ENCODE peak calls at places on chromosomes 4 and X, in four cellular contexts. One of them, this sample, is unnamed. For H3K9me3, the result is how much of the 10 kb centered on the place peaks cover.

GRCh38 chrX:24340501-24340900 is 19.9 kb upstream of the SUPT20HL1 start:
- DNase-seq in hepatocyte: no peak
- DNase-seq in MM.1S: no peak
- DNase-seq in GM23248: no peak
- DNase-seq in this sample: no peak

GRCh38 chr4:25253072-25253447 is 19.2 kb downstream of the PI4K2B start:
- DNase-seq in hepatocyte: no peak
- DNase-seq in MM.1S: no peak
- DNase-seq in GM23248: no peak
- DNase-seq in this sample: peak

GRCh38 chr4:6574747-6575502 is at the start of gene MAN2B2:
- DNase-seq in hepatocyte: peak
- DNase-seq in GM23248: peak
- DNase-seq in MM.1S: peak
- DNase-seq in this sample: peak

GRCh38 chr4:146329042-146329716 is 114.8 kb downstream of the REELD1 start:
- DNase-seq in MM.1S: no peak
- DNase-seq in GM23248: peak
- DNase-seq in hepatocyte: no peak
- DNase-seq in this sample: peak

GRCh38 chrX:42096262-42096939 is 173.0 kb upstream of the CASK start:
- DNase-seq in GM23248: peak
- DNase-seq in MM.1S: no peak
- DNase-seq in hepatocyte: peak
- DNase-seq in this sample: peak

GRCh38 chr4:141347738-141348524 is 127.2 kb downstream of the ZNF330 start:
- DNase-seq in GM23248: peak
- DNase-seq in MM.1S: peak
- DNase-seq in hepatocyte: no peak
- DNase-seq in this sample: no peak

GRCh38 chrX:53239474-53239873 is 14.5 kb upstream of the KDM5C start:
- DNase-seq in hepatocyte: no peak
- DNase-seq in GM23248: no peak
- DNase-seq in MM.1S: peak
- DNase-seq in this sample: peak

GRCh38 chr4:4228356-4228668 is 1.6 kb upstream of the OTOP1 start:
- DNase-seq in MM.1S: no peak
- DNase-seq in GM23248: no peak
- DNase-seq in hepatocyte: no peak
- DNase-seq in this sample: no peak

GRCh38 chrX:68827848-68828562 is 816 bp upstream of the EFNB1 start:
- DNase-seq in MM.1S: peak
- DNase-seq in hepatocyte: peak
- DNase-seq in GM23248: peak
- DNase-seq in this sample: peak

GRCh38 chr4:158176108-158176507 is 3.3 kb upstream of the GASK1B start:
- DNase-seq in hepatocyte: no peak
- DNase-seq in MM.1S: no peak
- DNase-seq in GM23248: peak
- DNase-seq in this sample: peak
- TF ChIP-seq EZH2phosphoT487 in hepatocyte: no peak
- TF ChIP-seq EZH2phosphoT487 in MM.1S: no peak
- TF ChIP-seq EZH2phosphoT487 in GM23248: no peak
- TF ChIP-seq EZH2phosphoT487 in this sample: no peak

DNA sequence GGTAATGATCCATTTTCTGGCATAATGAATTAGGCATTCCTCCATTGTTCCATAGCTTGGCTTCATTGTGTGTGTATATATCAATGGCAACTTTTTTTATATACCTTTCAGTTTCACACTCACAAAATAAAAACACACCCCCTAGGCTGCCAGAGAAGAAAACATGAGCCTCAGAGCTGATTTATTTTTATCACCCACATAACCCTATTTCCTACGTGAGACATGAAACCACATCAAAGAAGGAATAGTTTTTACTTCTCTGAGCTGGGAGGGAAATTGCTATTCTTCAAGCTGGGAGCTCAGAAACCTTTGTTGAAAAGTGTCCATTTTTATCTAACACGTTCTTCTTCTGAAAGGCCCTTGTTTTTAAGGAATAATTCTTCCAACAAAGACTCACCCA is 126.7 kb upstream of the RAI2 start:
- DNase-seq in hepatocyte: no peak
- DNase-seq in MM.1S: peak
- DNase-seq in GM23248: no peak
- DNase-seq in this sample: no peak
- H3K9me3 ChIP-seq in hepatocyte: under half
- H3K9me3 ChIP-seq in MM.1S: under half
- H3K9me3 ChIP-seq in GM23248: under half
- H3K9me3 ChIP-seq in this sample: under half

GRCh38 chr4:126221717-126222116 is 907.0 kb downstream of the FAT4 start:
- DNase-seq in hepatocyte: no peak
- DNase-seq in GM23248: no peak
- DNase-seq in MM.1S: no peak
- DNase-seq in this sample: no peak
- TF ChIP-seq EZH2phosphoT487 in hepatocyte: no peak
- TF ChIP-seq EZH2phosphoT487 in GM23248: no peak
- TF ChIP-seq EZH2phosphoT487 in MM.1S: no peak
- TF ChIP-seq EZH2phosphoT487 in this sample: no peak

GRCh38 chr4:175986-176385 is 51.7 kb downstream of the ZNF718 start:
- DNase-seq in GM23248: no peak
- DNase-seq in hepatocyte: no peak
- DNase-seq in MM.1S: no peak
- DNase-seq in this sample: no peak

GRCh38 chr4:173666-174314 is 49.5 kb downstream of the ZNF718 start:
- DNase-seq in GM23248: no peak
- DNase-seq in hepatocyte: no peak
- DNase-seq in MM.1S: no peak
- DNase-seq in this sample: no peak

GRCh38 chr4:176995-177394 is 52.7 kb downstream of the ZNF718 start:
- DNase-seq in MM.1S: no peak
- DNase-seq in GM23248: no peak
- DNase-seq in hepatocyte: no peak
- DNase-seq in this sample: no peak
- H3K9me3 ChIP-seq in MM.1S: under half
- H3K9me3 ChIP-seq in GM23248: under half
- H3K9me3 ChIP-seq in hepatocyte: under half
- H3K9me3 ChIP-seq in this sample: under half

GRCh38 chrX:40176256-40176978 is 78.7 kb upstream of the BCOR start:
- DNase-seq in hepatocyte: peak
- DNase-seq in MM.1S: peak
- DNase-seq in GM23248: peak
- DNase-seq in this sample: peak

GRCh38 chrX:40173662-40174593 is 76.2 kb upstream of the BCOR start:
- DNase-seq in MM.1S: peak
- DNase-seq in GM23248: peak
- DNase-seq in hepatocyte: peak
- DNase-seq in this sample: peak

GRCh38 chrX:40175416-40176255 is 77.9 kb upstream of the BCOR start:
- DNase-seq in hepatocyte: peak
- DNase-seq in GM23248: peak
- DNase-seq in MM.1S: peak
- DNase-seq in this sample: peak

GRCh38 chrX:40172980-40173661 is 75.4 kb upstream of the BCOR start:
- DNase-seq in MM.1S: no peak
- DNase-seq in hepatocyte: no peak
- DNase-seq in GM23248: no peak
- DNase-seq in this sample: no peak

DNA sequence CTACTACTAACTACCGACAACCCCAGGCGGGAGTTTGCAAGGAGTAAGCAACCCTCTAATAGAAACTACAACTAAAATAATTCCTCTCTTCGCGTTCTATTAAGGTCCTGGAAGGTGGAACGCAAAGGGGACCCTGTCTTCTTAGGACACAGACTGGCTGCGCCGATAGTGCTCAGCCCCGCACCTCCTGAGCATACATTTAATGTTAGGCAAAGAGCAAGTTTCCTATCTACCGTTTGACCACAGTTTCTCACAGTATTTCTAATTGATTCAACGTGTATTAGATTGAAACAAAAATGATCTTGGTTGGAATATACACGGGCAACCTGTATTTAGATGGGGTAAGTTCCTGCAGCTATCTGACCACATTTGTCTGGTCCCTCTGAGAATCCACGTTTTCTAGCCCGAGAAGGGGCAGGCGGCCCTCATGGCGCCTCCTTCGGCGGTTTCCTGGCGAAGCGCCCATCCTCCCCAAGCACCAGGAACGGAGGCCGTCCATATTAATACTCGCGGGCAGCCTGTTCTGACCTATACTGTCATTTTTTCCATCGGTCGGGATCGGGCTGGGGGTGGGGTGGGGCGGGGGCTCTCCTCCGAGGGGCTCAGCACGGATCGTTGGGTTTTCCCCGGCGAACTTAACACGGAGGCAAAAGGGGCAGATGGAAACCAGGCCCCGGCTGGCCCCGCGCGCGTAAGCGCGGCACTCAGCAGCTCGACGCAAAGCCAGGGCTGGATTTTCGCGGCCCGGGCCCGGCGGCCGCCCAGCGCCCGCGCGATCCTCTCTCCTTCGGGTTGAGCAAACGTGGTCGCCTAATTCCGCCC is 77.0 kb upstream of the BCOR start:
- DNase-seq in GM23248: peak
- DNase-seq in hepatocyte: peak
- DNase-seq in MM.1S: peak
- DNase-seq in this sample: peak
- TF ChIP-seq EZH2phosphoT487 in GM23248: no peak
- TF ChIP-seq EZH2phosphoT487 in hepatocyte: no peak
- TF ChIP-seq EZH2phosphoT487 in MM.1S: no peak
- TF ChIP-seq EZH2phosphoT487 in this sample: no peak

GRCh38 chr4:172734555-172734954 is 434.1 kb upstream of the GALNT7 start:
- DNase-seq in hepatocyte: no peak
- DNase-seq in MM.1S: no peak
- DNase-seq in GM23248: no peak
- DNase-seq in this sample: no peak
- H3K9me3 ChIP-seq in hepatocyte: under half
- H3K9me3 ChIP-seq in MM.1S: under half
- H3K9me3 ChIP-seq in GM23248: under half
- H3K9me3 ChIP-seq in this sample: under half

GRCh38 chr4:87848622-87849351 is 16.0 kb downstream of the MEPE start:
- DNase-seq in MM.1S: peak
- DNase-seq in GM23248: peak
- DNase-seq in hepatocyte: peak
- DNase-seq in this sample: peak
- TF ChIP-seq EZH2phosphoT487 in MM.1S: no peak
- TF ChIP-seq EZH2phosphoT487 in GM23248: no peak
- TF ChIP-seq EZH2phosphoT487 in hepatocyte: no peak
- TF ChIP-seq EZH2phosphoT487 in this sample: no peak

GRCh38 chr4:139436122-139436521 is 17.8 kb upstream of the RAB33B start:
- DNase-seq in MM.1S: no peak
- DNase-seq in GM23248: no peak
- DNase-seq in hepatocyte: no peak
- DNase-seq in this sample: peak

GRCh38 chr4:139438141-139438540 is 15.8 kb upstream of the RAB33B start:
- DNase-seq in MM.1S: no peak
- DNase-seq in GM23248: no peak
- DNase-seq in hepatocyte: no peak
- DNase-seq in this sample: no peak

GRCh38 chr4:139443661-139444060 is 10.3 kb upstream of the RAB33B start:
- DNase-seq in hepatocyte: no peak
- DNase-seq in GM23248: no peak
- DNase-seq in MM.1S: no peak
- DNase-seq in this sample: no peak

GRCh38 chr4:139440971-139441370 is 12.9 kb upstream of the RAB33B start:
- DNase-seq in hepatocyte: no peak
- DNase-seq in MM.1S: no peak
- DNase-seq in GM23248: no peak
- DNase-seq in this sample: no peak
- H3K9me3 ChIP-seq in hepatocyte: under half
- H3K9me3 ChIP-seq in MM.1S: under half
- H3K9me3 ChIP-seq in GM23248: under half
- H3K9me3 ChIP-seq in this sample: under half

DNA sequence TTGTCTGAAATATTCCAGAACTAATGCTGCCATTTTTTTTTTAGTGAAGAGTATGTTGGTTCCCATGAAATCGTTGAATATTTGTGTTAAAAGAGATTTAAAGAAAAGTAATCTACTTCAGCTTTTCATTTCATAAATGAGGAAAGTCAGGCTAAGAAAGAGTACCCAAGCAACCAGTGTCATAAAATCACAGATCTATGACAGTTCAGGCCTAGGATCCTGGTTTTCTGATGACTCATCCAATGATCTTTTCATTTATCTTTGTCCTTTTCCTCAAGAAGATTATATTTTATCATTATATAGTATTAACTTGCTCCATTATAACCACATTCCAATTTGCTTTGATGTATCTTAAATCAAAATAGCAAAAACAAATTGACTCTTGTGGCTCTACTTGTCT is 139.4 kb upstream of the HCCS start:
- DNase-seq in hepatocyte: no peak
- DNase-seq in MM.1S: no peak
- DNase-seq in GM23248: no peak
- DNase-seq in this sample: no peak
- TF ChIP-seq EZH2phosphoT487 in hepatocyte: no peak
- TF ChIP-seq EZH2phosphoT487 in MM.1S: no peak
- TF ChIP-seq EZH2phosphoT487 in GM23248: no peak
- TF ChIP-seq EZH2phosphoT487 in this sample: no peak

DNA sequence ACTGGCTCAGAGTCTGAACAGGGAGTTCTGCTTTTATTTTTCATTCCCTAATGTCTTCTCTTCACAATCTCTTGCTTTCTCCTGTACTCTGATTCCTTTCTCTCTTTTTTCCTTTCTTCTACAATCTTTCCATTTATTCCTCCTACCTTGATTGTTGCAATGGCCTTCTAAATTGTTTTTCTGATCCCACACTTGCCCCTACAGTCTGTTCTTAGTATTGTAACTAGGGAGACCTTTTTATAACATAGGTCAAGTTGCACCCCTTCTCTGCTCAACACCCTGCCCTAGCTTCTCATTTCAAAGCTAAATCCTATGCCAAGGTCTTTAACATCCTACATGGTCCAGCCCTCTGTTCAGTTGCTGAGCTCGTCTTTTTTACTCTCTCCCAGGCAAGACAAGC is 277.9 kb downstream of the GBA3 start:
- DNase-seq in GM23248: no peak
- DNase-seq in hepatocyte: no peak
- DNase-seq in MM.1S: no peak
- DNase-seq in this sample: no peak
- H3K9me3 ChIP-seq in GM23248: under half
- H3K9me3 ChIP-seq in hepatocyte: under half
- H3K9me3 ChIP-seq in MM.1S: under half
- H3K9me3 ChIP-seq in this sample: under half

This sample was measured in PC-3.